ENCODE peak calls at places on chromosomes 1 and 21, in eight cellular contexts. N, F, O, Z, Q, H, A and R are unnamed samples.

GRCh38 chr1:181075727-181076350 is 12.7 kb upstream of the IER5 start:
- DNase-seq in N (no peak), F (no peak), O (peak), Z (no peak), Q (no peak), H (no peak), A (no peak), R (no peak)

GRCh38 chr1:54861070-54861761 is 25.8 kb downstream of the DHCR24 start:
- DNase-seq in N (no peak), F (no peak), O (no peak), Z (no peak), Q (no peak), H (no peak), A (no peak), R (no peak)

GRCh38 chr1:171160611-171161354 is 24.3 kb upstream of the FMO2 start:
- DNase-seq in N (peak), F (no peak), O (no peak), Z (peak), Q (no peak), H (no peak), A (no peak), R (no peak)

GRCh38 chr1:228989992-228990827 is 254.9 kb downstream of the RHOU start:
- DNase-seq in N (peak), F (peak), O (no peak), Z (peak), Q (no peak), H (peak), A (peak), R (peak)

GRCh38 chr1:15028117-15028516 is 125.4 kb upstream of the TMEM51 start:
- DNase-seq in N (no peak), F (peak), O (no peak), Z (peak), Q (peak), H (peak), A (peak), R (peak)

GRCh38 chr1:147202576-147202975 is 22.6 kb downstream of the FMO5 start:
- DNase-seq in N (no peak), F (no peak), O (no peak), Z (no peak), Q (no peak), H (no peak), A (no peak), R (no peak)

GRCh38 chr1:85297855-85298629 is 21.6 kb upstream of the BCL10 start:
- DNase-seq in N (no peak), F (peak), O (peak), Z (peak), Q (peak), H (no peak), A (no peak), R (no peak)

GRCh38 chr1:245765241-245766000 is 610.6 kb downstream of the KIF26B start:
- DNase-seq in N (no peak), F (no peak), O (no peak), Z (no peak), Q (no peak), H (no peak), A (no peak), R (no peak)

GRCh38 chr1:10724052-10724494 is 72.4 kb downstream of the CASZ1 start:
- DNase-seq in N (no peak), F (peak), O (peak), Z (peak), Q (peak), H (no peak), A (peak), R (peak)

GRCh38 chr1:5164155-5164554 is 509.7 kb downstream of the AJAP1 start:
- DNase-seq in N (no peak), F (no peak), O (no peak), Z (no peak), Q (no peak), H (no peak), A (no peak), R (no peak)

GRCh38 chr1:232422098-232422497 is 207.8 kb downstream of the SIPA1L2 start:
- DNase-seq in N (no peak), F (no peak), O (no peak), Z (no peak), Q (no peak), H (no peak), A (no peak), R (no peak)

GRCh38 chr21:16116067-16116466 is 386.3 kb downstream of the USP25 start:
- DNase-seq in N (no peak), F (no peak), O (no peak), Z (no peak), Q (no peak), H (no peak), A (no peak), R (no peak)

GRCh38 chr21:38804617-38805281 is 980 bp upstream of the ETS2 start:
- DNase-seq in N (peak), F (peak), O (no peak), Z (peak), Q (no peak), H (peak), A (peak), R (peak)

GRCh38 chr1:224881762-224882211 is 47.7 kb upstream of the DNAH14 start:
- DNase-seq in N (no peak), F (no peak), O (no peak), Z (no peak), Q (no peak), H (no peak), A (no peak), R (no peak)

GRCh38 chr1:224541901-224542610 is 74.1 kb upstream of the CNIH3 start:
- DNase-seq in N (no peak), F (no peak), O (no peak), Z (no peak), Q (no peak), H (no peak), A (no peak), R (no peak)

GRCh38 chr1:206923009-206923960 is 1.5 kb upstream of the FCMR start:
- DNase-seq in N (peak), F (peak), O (no peak), Z (peak), Q (no peak), H (no peak), A (no peak), R (no peak)

GRCh38 chr1:6444377-6444776 is 19.8 kb downstream of the ESPN start:
- DNase-seq in N (no peak), F (no peak), O (no peak), Z (no peak), Q (no peak), H (no peak), A (no peak), R (no peak)

GRCh38 chr1:201358596-201358995 is 18.9 kb downstream of the TNNT2 start:
- DNase-seq in N (no peak), F (no peak), O (no peak), Z (no peak), Q (no peak), H (peak), A (no peak), R (no peak)

GRCh38 chr1:56688522-56689026 is 43.5 kb downstream of the PRKAA2 start:
- DNase-seq in N (no peak), F (no peak), O (peak), Z (no peak), Q (peak), H (no peak), A (no peak), R (no peak)

GRCh38 chr1:57843760-57844159 is 419.9 kb upstream of the DAB1 start:
- DNase-seq in N (no peak), F (no peak), O (no peak), Z (no peak), Q (no peak), H (no peak), A (no peak), R (no peak)

GRCh38 chr1:89068291-89068690 is 3.3 kb upstream of the GBP1 start:
- DNase-seq in N (no peak), F (no peak), O (no peak), Z (no peak), Q (no peak), H (no peak), A (no peak), R (no peak)

GRCh38 chr1:240515505-240515904 is 96.5 kb downstream of the GREM2 start:
- DNase-seq in N (no peak), F (no peak), O (no peak), Z (no peak), Q (no peak), H (no peak), A (no peak), R (no peak)

GRCh38 chr1:10082785-10083479 is 50.2 kb downstream of the UBE4B start:
- DNase-seq in N (no peak), F (no peak), O (no peak), Z (no peak), Q (no peak), H (no peak), A (no peak), R (no peak)

GRCh38 chr1:59565611-59566410 is 248.9 kb upstream of the HOOK1 start:
- DNase-seq in N (no peak), F (no peak), O (no peak), Z (no peak), Q (no peak), H (no peak), A (no peak), R (no peak)

GRCh38 chr1:19563336-19564097 is 78.2 kb upstream of the CAPZB start:
- DNase-seq in N (peak), F (peak), O (no peak), Z (peak), Q (no peak), H (peak), A (peak), R (peak)

GRCh38 chr1:28301368-28302174 is 27.3 kb upstream of the MED18 start:
- DNase-seq in N (no peak), F (no peak), O (no peak), Z (no peak), Q (no peak), H (no peak), A (no peak), R (no peak)

GRCh38 chr1:186680031-186681012 is at the start of gene PTGS2:
- DNase-seq in N (peak), F (peak), O (peak), Z (peak), Q (no peak), H (peak), A (peak), R (peak)

GRCh38 chr1:19287436-19288185 is 959 bp downstream of the AKR7A3 start:
- DNase-seq in N (peak), F (no peak), O (no peak), Z (peak), Q (no peak), H (no peak), A (no peak), R (peak)

GRCh38 chr1:109756848-109757521 is 6.7 kb downstream of the EPS8L3 start:
- DNase-seq in N (peak), F (peak), O (no peak), Z (no peak), Q (no peak), H (no peak), A (no peak), R (no peak)

GRCh38 chr1:117783586-117784396 is 145.6 kb downstream of the GDAP2 start:
- DNase-seq in N (no peak), F (no peak), O (no peak), Z (no peak), Q (no peak), H (no peak), A (no peak), R (no peak)

GRCh38 chr1:93738075-93738622 is 56.5 kb upstream of the BCAR3 start:
- DNase-seq in N (no peak), F (no peak), O (peak), Z (no peak), Q (peak), H (no peak), A (no peak), R (no peak)

GRCh38 chr1:6953874-6954502 is 168.7 kb downstream of the CAMTA1 start:
- DNase-seq in N (no peak), F (no peak), O (no peak), Z (no peak), Q (no peak), H (no peak), A (no peak), R (no peak)

GRCh38 chr1:227779021-227779441 is 36.4 kb upstream of the PRSS38 start:
- DNase-seq in N (no peak), F (no peak), O (no peak), Z (peak), Q (no peak), H (peak), A (no peak), R (peak)

GRCh38 chr1:42734201-42735035 is 5.6 kb downstream of the CLDN19 start:
- DNase-seq in N (no peak), F (no peak), O (no peak), Z (no peak), Q (no peak), H (peak), A (no peak), R (no peak)

GRCh38 chr1:205319081-205320018 is 2.2 kb downstream of the NUAK2 start:
- DNase-seq in N (peak), F (peak), O (no peak), Z (peak), Q (no peak), H (peak), A (peak), R (peak)

GRCh38 chr21:43355196-43355924 is 71.6 kb downstream of the SIK1 start:
- DNase-seq in N (no peak), F (no peak), O (no peak), Z (no peak), Q (no peak), H (no peak), A (no peak), R (no peak)

GRCh38 chr21:43354666-43355065 is 72.3 kb downstream of the SIK1 start:
- DNase-seq in N (no peak), F (no peak), O (no peak), Z (no peak), Q (no peak), H (no peak), A (no peak), R (no peak)

GRCh38 chr21:43352568-43353281 is 74.2 kb downstream of the SIK1 start:
- DNase-seq in N (peak), F (no peak), O (no peak), Z (no peak), Q (peak), H (no peak), A (no peak), R (no peak)

GRCh38 chr21:43353282-43354010 is 73.5 kb downstream of the SIK1 start:
- DNase-seq in N (no peak), F (no peak), O (no peak), Z (no peak), Q (no peak), H (no peak), A (no peak), R (no peak)

GRCh38 chr21:43354016-43354420 is 72.9 kb downstream of the SIK1 start:
- DNase-seq in N (no peak), F (no peak), O (no peak), Z (no peak), Q (no peak), H (no peak), A (no peak), R (no peak)
- TF ChIP-seq POLR2A in N (no peak), F (no peak), O (no peak), Z (no peak), Q (no peak), H (no peak), A (no peak), R (no peak)

GRCh38 chr1:167630568-167631385 is 745 bp downstream of the RCSD1 start:
- DNase-seq in N (peak), F (no peak), O (no peak), Z (no peak), Q (no peak), H (no peak), A (no peak), R (no peak)
- TF ChIP-seq POLR2A in N (no peak), F (no peak), O (no peak), Z (no peak), Q (no peak), H (no peak), A (no peak), R (no peak)

DNA sequence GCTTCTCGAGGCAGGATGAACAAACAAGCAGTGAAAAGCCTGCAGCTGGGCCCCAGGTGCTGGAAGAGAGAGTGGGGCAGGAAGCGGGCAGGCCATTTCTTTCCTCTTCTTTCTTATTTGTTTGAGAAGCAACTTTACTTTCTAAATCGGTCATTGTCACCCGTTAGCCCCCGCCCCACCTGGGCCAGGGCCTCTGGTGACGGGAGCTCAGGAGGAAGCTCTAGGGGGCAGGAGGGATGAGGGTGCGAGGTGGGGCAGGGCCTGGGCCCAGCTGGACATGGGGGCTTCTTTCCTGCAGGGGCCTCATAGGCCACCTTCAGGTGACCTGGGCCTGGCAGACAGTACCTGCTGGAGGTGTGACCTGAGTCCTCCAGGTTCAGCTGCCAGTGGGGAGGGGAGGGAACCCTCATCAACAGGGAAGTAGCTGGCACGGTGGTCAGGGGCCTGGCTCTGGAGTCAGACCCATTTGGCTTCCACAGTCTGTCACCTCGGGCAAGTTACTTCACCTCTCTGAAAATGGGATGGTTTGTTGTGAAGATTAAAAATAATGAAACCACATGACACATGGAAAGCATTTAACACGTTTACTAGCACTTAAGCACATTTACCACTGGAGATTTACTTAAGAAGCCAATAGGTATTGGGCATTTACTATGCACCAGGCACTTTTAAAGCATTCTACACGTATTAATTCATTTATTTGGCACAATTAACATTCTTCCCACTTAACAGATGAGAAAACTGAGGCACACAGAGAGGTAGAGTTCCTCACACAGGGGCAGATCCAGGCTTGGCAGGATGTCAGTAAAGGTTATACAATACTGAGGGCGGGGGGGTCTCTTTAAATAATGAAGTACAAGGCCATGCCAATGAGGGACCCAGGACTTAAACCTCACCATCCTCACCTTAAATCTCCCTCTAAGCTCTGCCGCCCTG is 54.2 kb upstream of the ID3 start:
- DNase-seq in N (peak), F (no peak), O (no peak), Z (no peak), Q (no peak), H (no peak), A (no peak), R (no peak)
- TF ChIP-seq POLR2A in N (no peak), F (no peak), O (no peak), Z (no peak), Q (no peak), H (no peak), A (no peak), R (no peak)

GRCh38 chr1:29397981-29398380 is 161.7 kb downstream of the PTPRU start:
- DNase-seq in N (no peak), F (no peak), O (no peak), Z (no peak), Q (no peak), H (no peak), A (no peak), R (no peak)

GRCh38 chr1:29394521-29394921 is 158.2 kb downstream of the PTPRU start:
- DNase-seq in N (peak), F (no peak), O (no peak), Z (no peak), Q (no peak), H (no peak), A (no peak), R (no peak)

GRCh38 chr1:29396438-29397255 is 160.3 kb downstream of the PTPRU start:
- DNase-seq in N (no peak), F (no peak), O (no peak), Z (no peak), Q (no peak), H (no peak), A (no peak), R (no peak)

GRCh38 chr1:29397256-29397590 is 160.9 kb downstream of the PTPRU start:
- DNase-seq in N (no peak), F (no peak), O (no peak), Z (no peak), Q (no peak), H (no peak), A (no peak), R (no peak)

GRCh38 chr1:29395724-29396437 is 159.6 kb downstream of the PTPRU start:
- DNase-seq in N (peak), F (no peak), O (no peak), Z (no peak), Q (no peak), H (no peak), A (no peak), R (no peak)
- TF ChIP-seq POLR2A in N (no peak), F (no peak), O (no peak), Z (no peak), Q (no peak), H (no peak), A (no peak), R (no peak)

GRCh38 chr1:165827199-165828102 is at the start of gene UCK2:
- DNase-seq in N (peak), F (peak), O (peak), Z (peak), Q (peak), H (peak), A (peak), R (peak)
- TF ChIP-seq POLR2A in N (peak), F (peak), O (peak), Z (peak), Q (peak), H (peak), A (peak), R (peak)

DNA sequence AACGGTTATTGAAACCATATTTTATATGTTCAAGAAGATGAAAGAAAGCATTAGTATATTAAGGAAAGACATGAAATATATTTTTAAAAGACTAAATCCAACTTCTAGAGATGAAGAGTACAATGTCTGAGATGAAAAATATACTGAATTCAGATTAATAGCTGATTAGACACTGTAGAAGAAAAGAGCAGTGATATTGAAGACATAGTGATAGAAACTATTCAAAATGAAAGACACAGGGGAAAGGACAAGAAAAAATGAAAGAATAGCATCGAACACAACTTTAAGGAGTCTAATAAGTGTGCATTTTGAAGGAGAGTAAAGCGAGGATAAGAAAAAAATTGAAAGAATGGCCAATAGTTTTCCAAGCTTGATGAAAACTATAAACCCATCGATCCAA is 11.2 kb upstream of the IFNAR1 start:
- DNase-seq in N (no peak), F (no peak), O (no peak), Z (no peak), Q (no peak), H (no peak), A (no peak), R (no peak)
- TF ChIP-seq POLR2A in N (no peak), F (no peak), O (no peak), Z (no peak), Q (no peak), H (no peak), A (no peak), R (no peak)